ENCODE peak calls at places on chromosomes 13 and 19, in eight cellular contexts. U is iPS-NIHi11; A is K562; N is amniotic stem cell; W is ecto neural progenitor cell; J is activated CD4-positive, alpha-beta T cell treated with anti-CD3 and anti-CD28 coated beads, Interleukin-2, amount 10 ng/mL, durations not matched to agents 7 days and 5 days; Q is stimulated activated CD4-positive, alpha-beta T cell treated with anti-CD3 and anti-CD28 coated beads, Interleukin-4, amount 100 ng/mL, for 4 hours; X is NB4. V is an unnamed sample.

GRCh38 chr19:4206818-4207484 is 22.4 kb upstream of the EBI3 start:
- DNase-seq in U (no peak), A (peak; percentile 62), N (no peak), W (no peak), J (no peak), Q (no peak), X (peak; percentile 36), V (no peak)

GRCh38 chr13:77928909-77929308 is 10.3 kb upstream of the EDNRB start:
- DNase-seq in U (no peak), A (no peak), N (no peak), W (no peak), J (no peak), Q (no peak), X (peak; percentile 87), V (no peak)

GRCh38 chr13:66171821-66172220 is 1058.3 kb downstream of the PCDH9 start:
- DNase-seq in U (no peak), A (no peak), N (no peak), W (no peak), J (no peak), Q (no peak), X (no peak), V (no peak)

GRCh38 chr19:1248454-1249297 is at the start of gene MIDN:
- DNase-seq in U (no peak), A (peak; percentile 91), N (peak; percentile 84), W (peak; percentile 89), J (peak; percentile 79), Q (peak; percentile 82), X (peak; percentile 76), V (peak; percentile 86)

GRCh38 chr13:114019367-114019766 is 45.5 kb upstream of the C13orf46 start:
- DNase-seq in U (peak; percentile 86), A (peak; percentile 76), N (no peak), W (no peak), J (peak; percentile 35), Q (peak; percentile 29), X (peak; percentile 50), V (no peak)

GRCh38 chr19:44943801-44944249 is 1.8 kb downstream of the APOC4 start:
- DNase-seq in U (peak; percentile 25), A (peak; percentile 90), N (no peak), W (no peak), J (no peak), Q (no peak), X (peak; percentile 86), V (peak; percentile 58)

GRCh38 chr19:16376649-16377048 is 52.0 kb downstream of the KLF2 start:
- DNase-seq in U (peak; percentile 81), A (peak; percentile 27), N (no peak), W (no peak), J (peak; percentile 36), Q (peak; percentile 46), X (no peak), V (no peak)

GRCh38 chr13:103788061-103788652 is 721.9 kb upstream of the SLC10A2 start:
- DNase-seq in U (peak; percentile 5), A (no peak), N (no peak), W (no peak), J (no peak), Q (no peak), X (no peak), V (no peak)

GRCh38 chr19:35903550-35904179 is 1.3 kb downstream of the HCST start:
- DNase-seq in U (peak; percentile 76), A (peak; percentile 85), N (peak; percentile 10), W (peak; percentile 71), J (peak; percentile 94), Q (peak; percentile 85), X (peak; percentile 96), V (peak; percentile 94)

GRCh38 chr19:9839415-9839814 is 4.3 kb downstream of the PIN1 start:
- DNase-seq in U (no peak), A (no peak), N (no peak), W (no peak), J (no peak), Q (no peak), X (no peak), V (no peak)

GRCh38 chr13:27194895-27195764 is 23.5 kb upstream of the USP12 start:
- DNase-seq in U (peak; percentile 54), A (peak; percentile 74), N (peak; percentile 61), W (no peak), J (no peak), Q (no peak), X (peak; percentile 77), V (no peak)

GRCh38 chr13:18954254-18954653 is 227.4 kb downstream of the TUBA3C start:
- DNase-seq in U (no peak), A (no peak), N (no peak), W (no peak), J (no peak), Q (no peak), X (no peak), V (no peak)

GRCh38 chr13:31011193-31011860 is 78.9 kb downstream of the TEX26 start:
- DNase-seq in U (no peak), A (no peak), N (no peak), W (no peak), J (no peak), Q (no peak), X (no peak), V (no peak)

GRCh38 chr19:29266603-29267002 is 53.7 kb upstream of the UQCRFS1 start:
- DNase-seq in U (no peak), A (no peak), N (no peak), W (no peak), J (no peak), Q (no peak), X (no peak), V (no peak)

GRCh38 chr13:114099918-114100445 is 32.4 kb downstream of the RASA3 start:
- DNase-seq in U (no peak), A (no peak), N (no peak), W (peak; percentile 69), J (no peak), Q (no peak), X (peak; percentile 34), V (peak; percentile 87)

GRCh38 chr13:73519720-73520119 is 460.9 kb downstream of the KLF5 start:
- DNase-seq in U (no peak), A (no peak), N (no peak), W (no peak), J (no peak), Q (no peak), X (no peak), V (no peak)

GRCh38 chr19:53537523-53538377 is at the start of gene ZNF331:
- DNase-seq in U (peak; percentile 79), A (no peak), N (no peak), W (peak; percentile 79), J (peak; percentile 82), Q (peak; percentile 85), X (peak; percentile 81), V (peak; percentile 80)

GRCh38 chr19:13460045-13460444 is 46.2 kb downstream of the CACNA1A start:
- DNase-seq in U (peak; percentile 33), A (no peak), N (no peak), W (no peak), J (no peak), Q (no peak), X (no peak), V (no peak)

GRCh38 chr19:53463263-53463662 is 4.3 kb upstream of the ZNF813 start:
- DNase-seq in U (peak; percentile 82), A (peak; percentile 19), N (no peak), W (peak; percentile 73), J (peak; percentile 7), Q (no peak), X (no peak), V (peak; percentile 37)

GRCh38 chr19:55585658-55586339 is 5.2 kb upstream of the ZNF579 start:
- DNase-seq in U (peak; percentile 80), A (no peak), N (no peak), W (peak; percentile 89), J (no peak), Q (peak; percentile 62), X (peak; percentile 64), V (peak; percentile 91)

GRCh38 chr19:27794444-27795042 is 1418.4 kb downstream of the UQCRFS1 start:
- DNase-seq in U (peak; percentile 55), A (peak; percentile 45), N (no peak), W (peak; percentile 52), J (peak; percentile 19), Q (no peak), X (peak; percentile 64), V (no peak)

GRCh38 chr13:57123660-57124059 is 17.1 kb upstream of the PRR20A start:
- DNase-seq in U (no peak), A (no peak), N (no peak), W (no peak), J (no peak), Q (no peak), X (no peak), V (no peak)

GRCh38 chr19:6198896-6199239 is 63.4 kb downstream of the ACSBG2 start:
- DNase-seq in U (no peak), A (no peak), N (no peak), W (no peak), J (no peak), Q (no peak), X (peak; percentile 12), V (no peak)

GRCh38 chr19:3108775-3109174 is 14.6 kb downstream of the GNA11 start:
- DNase-seq in U (peak; percentile 82), A (peak; percentile 84), N (peak; percentile 16), W (peak; percentile 73), J (peak; percentile 77), Q (peak; percentile 67), X (peak; percentile 68), V (peak; percentile 58)

GRCh38 chr19:21202865-21203494 is 61.1 kb downstream of the ZNF431 start:
- DNase-seq in U (peak; percentile 76), A (peak; percentile 68), N (no peak), W (no peak), J (peak; percentile 50), Q (no peak), X (peak; percentile 72), V (peak; percentile 28)

GRCh38 chr13:76516013-76516412 is 370.2 kb downstream of the KCTD12 start:
- DNase-seq in U (no peak), A (no peak), N (peak; percentile 41), W (no peak), J (no peak), Q (no peak), X (no peak), V (no peak)

GRCh38 chr13:106496072-106496997 is 39.1 kb downstream of the EFNB2 start:
- DNase-seq in U (no peak), A (no peak), N (no peak), W (no peak), J (no peak), Q (no peak), X (no peak), V (no peak)

GRCh38 chr13:99749627-99750026 is 221.9 kb downstream of the ZIC5 start:
- DNase-seq in U (peak; percentile 38), A (no peak), N (no peak), W (no peak), J (no peak), Q (no peak), X (no peak), V (no peak)

GRCh38 chr19:5786593-5787551 is 2.3 kb upstream of the PRR22 start:
- DNase-seq in U (no peak), A (no peak), N (no peak), W (no peak), J (no peak), Q (no peak), X (no peak), V (peak; percentile 83)

GRCh38 chr19:35462476-35462953 is 14.5 kb downstream of the FFAR2 start:
- DNase-seq in U (no peak), A (no peak), N (no peak), W (no peak), J (peak; percentile 79), Q (no peak), X (peak; percentile 75), V (no peak)

GRCh38 chr13:102550507-102550906 is 46.3 kb upstream of the TPP2 start:
- DNase-seq in U (peak; percentile 24), A (no peak), N (no peak), W (no peak), J (no peak), Q (no peak), X (no peak), V (no peak)

GRCh38 chr13:80164451-80164850 is 176.5 kb downstream of the SPRY2 start:
- DNase-seq in U (no peak), A (no peak), N (no peak), W (no peak), J (no peak), Q (no peak), X (no peak), V (no peak)

GRCh38 chr13:79423340-79423739 is 17.3 kb upstream of the RBM26 start:
- DNase-seq in U (no peak), A (no peak), N (no peak), W (no peak), J (no peak), Q (no peak), X (no peak), V (no peak)

GRCh38 chr13:97139704-97140103 is 82.4 kb upstream of the MBNL2 start:
- DNase-seq in U (no peak), A (no peak), N (no peak), W (no peak), J (no peak), Q (no peak), X (peak; percentile 29), V (no peak)